ENCODE peak calls at places on chromosomes 13 and 19, in ten cellular contexts. One of them, this sample, is unnamed.

GRCh38 chr19:30669329-30670010 is 297.3 kb downstream of the ZNF536 start:
- DNase-seq in astrocyte of the spinal cord: peak
- DNase-seq in BE2C: peak
- DNase-seq in BJ: no peak
- DNase-seq in ovary: peak
- DNase-seq in heart left ventricle: peak
- DNase-seq in CD8-positive, alpha-beta memory T cell: no peak
- DNase-seq in tibial artery: no peak
- DNase-seq in IMR-90: peak
- DNase-seq in lower leg skin: peak
- DNase-seq in this sample: no peak

GRCh38 chr19:41297628-41298326 is 12.2 kb upstream of the CCDC97 start:
- DNase-seq in astrocyte of the spinal cord: no peak
- DNase-seq in BE2C: no peak
- DNase-seq in BJ: no peak
- DNase-seq in ovary: no peak
- DNase-seq in heart left ventricle: no peak
- DNase-seq in CD8-positive, alpha-beta memory T cell: no peak
- DNase-seq in tibial artery: peak
- DNase-seq in IMR-90: no peak
- DNase-seq in lower leg skin: no peak
- DNase-seq in this sample: no peak

GRCh38 chr19:10284641-10285278 is 2.0 kb upstream of the ICAM4 start:
- DNase-seq in astrocyte of the spinal cord: no peak
- DNase-seq in BE2C: no peak
- DNase-seq in BJ: no peak
- DNase-seq in ovary: no peak
- DNase-seq in heart left ventricle: no peak
- DNase-seq in CD8-positive, alpha-beta memory T cell: no peak
- DNase-seq in tibial artery: no peak
- DNase-seq in IMR-90: no peak
- DNase-seq in lower leg skin: no peak
- DNase-seq in this sample: no peak

GRCh38 chr13:75145926-75146325 is 336.0 kb downstream of the TBC1D4 start:
- DNase-seq in astrocyte of the spinal cord: no peak
- DNase-seq in BE2C: no peak
- DNase-seq in BJ: no peak
- DNase-seq in ovary: no peak
- DNase-seq in heart left ventricle: no peak
- DNase-seq in CD8-positive, alpha-beta memory T cell: no peak
- DNase-seq in tibial artery: no peak
- DNase-seq in IMR-90: no peak
- DNase-seq in lower leg skin: no peak
- DNase-seq in this sample: no peak

GRCh38 chr13:26867451-26868067 is 107.0 kb upstream of the GPR12 start:
- DNase-seq in astrocyte of the spinal cord: peak
- DNase-seq in BE2C: no peak
- DNase-seq in BJ: no peak
- DNase-seq in ovary: no peak
- DNase-seq in heart left ventricle: no peak
- DNase-seq in CD8-positive, alpha-beta memory T cell: no peak
- DNase-seq in tibial artery: no peak
- DNase-seq in IMR-90: peak
- DNase-seq in lower leg skin: no peak
- DNase-seq in this sample: no peak

GRCh38 chr13:32476021-32476731 is 48.2 kb upstream of the N4BP2L1 start:
- DNase-seq in astrocyte of the spinal cord: no peak
- DNase-seq in BE2C: no peak
- DNase-seq in BJ: no peak
- DNase-seq in ovary: no peak
- DNase-seq in heart left ventricle: no peak
- DNase-seq in CD8-positive, alpha-beta memory T cell: no peak
- DNase-seq in tibial artery: no peak
- DNase-seq in IMR-90: no peak
- DNase-seq in lower leg skin: no peak
- DNase-seq in this sample: no peak

GRCh38 chr19:2016041-2016807 is 710 bp upstream of the BTBD2 start:
- DNase-seq in astrocyte of the spinal cord: peak
- DNase-seq in BE2C: peak
- DNase-seq in BJ: peak
- DNase-seq in ovary: peak
- DNase-seq in heart left ventricle: peak
- DNase-seq in CD8-positive, alpha-beta memory T cell: peak
- DNase-seq in tibial artery: peak
- DNase-seq in IMR-90: peak
- DNase-seq in lower leg skin: peak
- DNase-seq in this sample: peak

GRCh38 chr13:21322988-21323387 is 136.1 kb downstream of the ZDHHC20 start:
- DNase-seq in astrocyte of the spinal cord: no peak
- DNase-seq in BE2C: no peak
- DNase-seq in BJ: no peak
- DNase-seq in ovary: no peak
- DNase-seq in heart left ventricle: no peak
- DNase-seq in CD8-positive, alpha-beta memory T cell: no peak
- DNase-seq in tibial artery: no peak
- DNase-seq in IMR-90: no peak
- DNase-seq in lower leg skin: no peak
- DNase-seq in this sample: no peak

GRCh38 chr13:42041684-42042035 is 6.8 kb upstream of the DGKH start:
- DNase-seq in astrocyte of the spinal cord: peak
- DNase-seq in BE2C: peak
- DNase-seq in BJ: no peak
- DNase-seq in ovary: peak
- DNase-seq in heart left ventricle: peak
- DNase-seq in CD8-positive, alpha-beta memory T cell: no peak
- DNase-seq in tibial artery: peak
- DNase-seq in IMR-90: peak
- DNase-seq in lower leg skin: peak
- DNase-seq in this sample: peak

GRCh38 chr13:95485045-95485517 is 67.4 kb upstream of the CLDN10 start:
- DNase-seq in astrocyte of the spinal cord: peak
- DNase-seq in BE2C: peak
- DNase-seq in BJ: no peak
- DNase-seq in ovary: no peak
- DNase-seq in heart left ventricle: no peak
- DNase-seq in CD8-positive, alpha-beta memory T cell: no peak
- DNase-seq in tibial artery: no peak
- DNase-seq in IMR-90: peak
- DNase-seq in lower leg skin: no peak
- DNase-seq in this sample: no peak

GRCh38 chr19:10828981-10829821 is 6.8 kb downstream of the TMED1 start:
- DNase-seq in astrocyte of the spinal cord: no peak
- DNase-seq in BE2C: no peak
- DNase-seq in BJ: no peak
- DNase-seq in ovary: no peak
- DNase-seq in heart left ventricle: no peak
- DNase-seq in CD8-positive, alpha-beta memory T cell: no peak
- DNase-seq in tibial artery: no peak
- DNase-seq in IMR-90: no peak
- DNase-seq in lower leg skin: no peak
- DNase-seq in this sample: no peak

GRCh38 chr13:75566658-75567057 is 17.1 kb downstream of the UCHL3 start:
- DNase-seq in astrocyte of the spinal cord: peak
- DNase-seq in BE2C: no peak
- DNase-seq in BJ: peak
- DNase-seq in ovary: no peak
- DNase-seq in heart left ventricle: no peak
- DNase-seq in CD8-positive, alpha-beta memory T cell: no peak
- DNase-seq in tibial artery: no peak
- DNase-seq in IMR-90: peak
- DNase-seq in lower leg skin: no peak
- DNase-seq in this sample: no peak

DNA sequence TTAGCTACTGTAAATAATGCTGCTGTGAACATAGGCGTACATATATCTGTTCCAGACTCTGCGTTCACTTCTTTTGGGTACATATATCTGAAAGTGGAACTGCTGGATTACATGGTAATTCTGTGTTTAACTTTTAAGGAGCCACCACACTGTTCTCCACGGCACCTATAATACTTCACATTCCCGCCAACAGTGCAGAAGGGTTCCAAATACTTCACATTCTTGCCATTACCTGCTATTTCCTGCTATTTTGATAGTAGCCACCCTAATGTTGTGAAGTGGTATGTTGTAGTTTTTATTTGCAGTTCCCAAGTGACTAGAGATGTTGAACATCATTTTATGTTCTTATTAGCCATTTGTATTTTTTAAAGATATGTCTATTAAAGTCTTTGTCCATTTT is 377.4 kb upstream of the SLC10A2 start:
- DNase-seq in astrocyte of the spinal cord: no peak
- DNase-seq in BE2C: no peak
- DNase-seq in BJ: no peak
- DNase-seq in ovary: no peak
- DNase-seq in heart left ventricle: no peak
- DNase-seq in CD8-positive, alpha-beta memory T cell: no peak
- DNase-seq in tibial artery: no peak
- DNase-seq in IMR-90: no peak
- DNase-seq in lower leg skin: no peak
- DNase-seq in this sample: no peak
- H3K4me3 ChIP-seq in astrocyte of the spinal cord: no peak
- H3K4me3 ChIP-seq in BE2C: no peak
- H3K4me3 ChIP-seq in BJ: no peak
- H3K4me3 ChIP-seq in ovary: no peak
- H3K4me3 ChIP-seq in heart left ventricle: no peak
- H3K4me3 ChIP-seq in CD8-positive, alpha-beta memory T cell: no peak
- H3K4me3 ChIP-seq in tibial artery: no peak
- H3K4me3 ChIP-seq in IMR-90: no peak
- H3K4me3 ChIP-seq in lower leg skin: no peak
- H3K4me3 ChIP-seq in this sample: no peak

DNA sequence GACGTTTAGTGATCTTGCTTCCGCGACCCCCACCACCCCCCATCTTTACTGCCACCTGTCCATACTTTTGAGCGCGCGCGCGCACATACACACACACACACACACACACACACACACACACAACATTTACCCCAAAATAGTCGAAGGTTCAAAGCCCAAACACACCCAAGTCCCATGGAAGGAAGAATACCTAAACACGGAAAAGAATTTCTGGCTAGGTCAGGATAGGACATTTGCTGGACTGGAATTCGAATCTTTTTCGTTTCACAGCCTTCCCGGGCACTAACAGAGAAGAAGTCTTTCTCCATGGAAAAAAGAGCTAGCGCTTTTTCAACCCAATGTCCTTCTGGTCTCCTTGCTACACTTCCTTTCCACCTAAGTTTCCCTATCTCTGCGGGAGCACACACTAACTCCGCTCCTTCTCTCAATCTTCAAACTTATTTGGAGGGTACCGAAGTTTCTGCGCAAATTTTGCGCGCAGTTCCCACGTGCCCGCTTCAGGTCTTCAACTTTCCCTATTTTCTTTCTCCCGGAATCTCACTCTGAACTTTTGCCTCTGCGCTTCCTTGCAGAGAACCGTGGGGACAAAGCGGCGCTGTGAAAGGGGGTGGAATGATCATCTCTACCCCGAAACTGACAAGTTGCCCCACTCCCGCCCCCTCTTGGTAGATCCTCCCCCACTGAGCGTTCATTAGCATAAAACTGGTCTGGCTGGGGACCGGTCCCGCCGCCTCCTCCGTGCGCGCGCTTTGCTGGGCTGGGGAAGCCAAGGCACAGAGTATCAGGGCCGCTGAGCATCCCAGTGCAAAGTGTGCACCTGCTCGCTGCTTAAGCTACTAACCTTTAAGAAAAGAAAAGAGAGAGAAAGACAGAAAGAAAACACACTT is 2.7 kb downstream of the DACH1 start:
- DNase-seq in astrocyte of the spinal cord: peak
- DNase-seq in BE2C: peak
- DNase-seq in BJ: no peak
- DNase-seq in ovary: no peak
- DNase-seq in heart left ventricle: peak
- DNase-seq in CD8-positive, alpha-beta memory T cell: no peak
- DNase-seq in tibial artery: no peak
- DNase-seq in IMR-90: no peak
- DNase-seq in lower leg skin: no peak
- DNase-seq in this sample: peak
- H3K4me3 ChIP-seq in astrocyte of the spinal cord: peak
- H3K4me3 ChIP-seq in BE2C: peak
- H3K4me3 ChIP-seq in BJ: peak
- H3K4me3 ChIP-seq in ovary: peak
- H3K4me3 ChIP-seq in heart left ventricle: peak
- H3K4me3 ChIP-seq in CD8-positive, alpha-beta memory T cell: no peak
- H3K4me3 ChIP-seq in tibial artery: peak
- H3K4me3 ChIP-seq in IMR-90: peak
- H3K4me3 ChIP-seq in lower leg skin: peak
- H3K4me3 ChIP-seq in this sample: no peak

GRCh38 chr19:13850910-13851753 is 25.8 kb upstream of the NANOS3 start:
- DNase-seq in astrocyte of the spinal cord: peak
- DNase-seq in BE2C: no peak
- DNase-seq in BJ: peak
- DNase-seq in ovary: peak
- DNase-seq in heart left ventricle: peak
- DNase-seq in CD8-positive, alpha-beta memory T cell: peak
- DNase-seq in tibial artery: peak
- DNase-seq in IMR-90: peak
- DNase-seq in lower leg skin: peak
- DNase-seq in this sample: peak
- H3K4me3 ChIP-seq in astrocyte of the spinal cord: no peak
- H3K4me3 ChIP-seq in BE2C: peak
- H3K4me3 ChIP-seq in BJ: peak
- H3K4me3 ChIP-seq in ovary: peak
- H3K4me3 ChIP-seq in heart left ventricle: peak
- H3K4me3 ChIP-seq in CD8-positive, alpha-beta memory T cell: peak
- H3K4me3 ChIP-seq in tibial artery: peak
- H3K4me3 ChIP-seq in IMR-90: peak
- H3K4me3 ChIP-seq in lower leg skin: no peak
- H3K4me3 ChIP-seq in this sample: no peak

GRCh38 chr13:60397693-60398437 is 845 bp downstream of the TDRD3 start:
- DNase-seq in astrocyte of the spinal cord: peak
- DNase-seq in BE2C: peak
- DNase-seq in BJ: peak
- DNase-seq in ovary: peak
- DNase-seq in heart left ventricle: peak
- DNase-seq in CD8-positive, alpha-beta memory T cell: peak
- DNase-seq in tibial artery: peak
- DNase-seq in IMR-90: peak
- DNase-seq in lower leg skin: peak
- DNase-seq in this sample: peak

GRCh38 chr13:60398438-60398891 is 1.4 kb downstream of the TDRD3 start:
- DNase-seq in astrocyte of the spinal cord: no peak
- DNase-seq in BE2C: no peak
- DNase-seq in BJ: no peak
- DNase-seq in ovary: no peak
- DNase-seq in heart left ventricle: no peak
- DNase-seq in CD8-positive, alpha-beta memory T cell: no peak
- DNase-seq in tibial artery: no peak
- DNase-seq in IMR-90: no peak
- DNase-seq in lower leg skin: no peak
- DNase-seq in this sample: no peak

GRCh38 chr13:60396783-60397692 is at the start of gene TDRD3:
- DNase-seq in astrocyte of the spinal cord: peak
- DNase-seq in BE2C: peak
- DNase-seq in BJ: peak
- DNase-seq in ovary: peak
- DNase-seq in heart left ventricle: peak
- DNase-seq in CD8-positive, alpha-beta memory T cell: peak
- DNase-seq in tibial artery: peak
- DNase-seq in IMR-90: peak
- DNase-seq in lower leg skin: peak
- DNase-seq in this sample: peak

GRCh38 chr13:60396008-60396782 is 825 bp upstream of the TDRD3 start:
- DNase-seq in astrocyte of the spinal cord: peak
- DNase-seq in BE2C: peak
- DNase-seq in BJ: peak
- DNase-seq in ovary: peak
- DNase-seq in heart left ventricle: peak
- DNase-seq in CD8-positive, alpha-beta memory T cell: peak
- DNase-seq in tibial artery: peak
- DNase-seq in IMR-90: peak
- DNase-seq in lower leg skin: peak
- DNase-seq in this sample: peak

GRCh38 chr13:60398949-60399589 is 2.0 kb downstream of the TDRD3 start:
- DNase-seq in astrocyte of the spinal cord: peak
- DNase-seq in BE2C: no peak
- DNase-seq in BJ: no peak
- DNase-seq in ovary: no peak
- DNase-seq in heart left ventricle: no peak
- DNase-seq in CD8-positive, alpha-beta memory T cell: no peak
- DNase-seq in tibial artery: no peak
- DNase-seq in IMR-90: peak
- DNase-seq in lower leg skin: no peak
- DNase-seq in this sample: no peak
- H3K4me3 ChIP-seq in astrocyte of the spinal cord: no peak
- H3K4me3 ChIP-seq in BE2C: peak
- H3K4me3 ChIP-seq in BJ: peak
- H3K4me3 ChIP-seq in ovary: no peak
- H3K4me3 ChIP-seq in heart left ventricle: peak
- H3K4me3 ChIP-seq in CD8-positive, alpha-beta memory T cell: no peak
- H3K4me3 ChIP-seq in tibial artery: peak
- H3K4me3 ChIP-seq in IMR-90: no peak
- H3K4me3 ChIP-seq in lower leg skin: no peak
- H3K4me3 ChIP-seq in this sample: peak